ENCODE peak calls at places on chromosomes 7 and 10, in six cellular contexts. I is ovary, Y is Panc1, G is heart left ventricle, M is K562, J is body of pancreas. F is an unnamed sample. For H3K4me1, the result is how much of the 10 kb centered on the place peaks cover.

GRCh38 chr10:90224791-90225566 is 523.6 kb downstream of the KIF20B start:
- DNase-seq in I (no peak), Y (no peak), G (no peak), M (no peak), J (no peak), F (no peak)

GRCh38 chr10:86599729-86600128 is 54.6 kb upstream of the OPN4 start:
- DNase-seq in I (no peak), Y (no peak), G (no peak), M (peak), J (no peak), F (no peak)

GRCh38 chr7:117830422-117830954 is 42.8 kb downstream of the CTTNBP2 start:
- DNase-seq in I (no peak), Y (no peak), G (no peak), M (no peak), J (peak), F (no peak)

GRCh38 chr10:99983280-99983988 is 26.3 kb downstream of the DNMBP start:
- DNase-seq in I (peak), Y (no peak), G (no peak), M (peak), J (no peak), F (no peak)

GRCh38 chr7:41190615-41191014 is 512.3 kb downstream of the INHBA start:
- DNase-seq in I (no peak), Y (no peak), G (no peak), M (no peak), J (no peak), F (no peak)

GRCh38 chr7:5187605-5188004 is 2.4 kb upstream of the WIPI2 start:
- DNase-seq in I (no peak), Y (no peak), G (no peak), M (no peak), J (no peak), F (no peak)

GRCh38 chr10:59126277-59126676 is 50.2 kb upstream of the PHYHIPL start:
- DNase-seq in I (no peak), Y (no peak), G (no peak), M (no peak), J (no peak), F (no peak)

GRCh38 chr10:131746785-131747184 is 154.0 kb upstream of the PPP2R2D start:
- DNase-seq in I (no peak), Y (no peak), G (no peak), M (peak), J (no peak), F (no peak)

GRCh38 chr7:38962028-38962427 is 15.7 kb upstream of the POU6F2 start:
- DNase-seq in I (no peak), Y (no peak), G (no peak), M (no peak), J (no peak), F (no peak)

GRCh38 chr7:130486963-130487324 is 4.9 kb upstream of the MEST start:
- DNase-seq in I (no peak), Y (no peak), G (no peak), M (no peak), J (no peak), F (no peak)

GRCh38 chr7:88586219-88586618 is 173.3 kb upstream of the ZNF804B start:
- DNase-seq in I (no peak), Y (no peak), G (no peak), M (peak), J (no peak), F (no peak)

GRCh38 chr10:27944005-27944404 is 54.9 kb downstream of the ODAD2 start:
- DNase-seq in I (no peak), Y (no peak), G (no peak), M (no peak), J (no peak), F (no peak)

GRCh38 chr7:4270941-4271715 is 411.0 kb upstream of the FOXK1 start:
- DNase-seq in I (no peak), Y (no peak), G (no peak), M (no peak), J (no peak), F (no peak)

GRCh38 chr7:132575336-132575986 is 809 bp downstream of the PLXNA4 start:
- DNase-seq in I (peak), Y (no peak), G (peak), M (peak), J (peak), F (no peak)

GRCh38 chr10:96636546-96636945 is 49.7 kb upstream of the TM9SF3 start:
- DNase-seq in I (no peak), Y (no peak), G (no peak), M (no peak), J (no peak), F (no peak)

GRCh38 chr7:134429481-134429880 is 29.4 kb downstream of the AKR1B1 start:
- DNase-seq in I (no peak), Y (no peak), G (no peak), M (no peak), J (no peak), F (no peak)

GRCh38 chr7:103805376-103805775 is 184.1 kb downstream of the RELN start:
- DNase-seq in I (no peak), Y (no peak), G (no peak), M (no peak), J (no peak), F (no peak)

GRCh38 chr7:121266307-121266894 is 62.4 kb upstream of the WNT16 start:
- DNase-seq in I (no peak), Y (no peak), G (no peak), M (no peak), J (no peak), F (no peak)

GRCh38 chr7:25579688-25580075 is 351.4 kb upstream of the NPVF start:
- DNase-seq in I (no peak), Y (no peak), G (no peak), M (no peak), J (no peak), F (no peak)

GRCh38 chr7:126768836-126769235 is 483.9 kb downstream of the GRM8 start:
- DNase-seq in I (no peak), Y (no peak), G (no peak), M (no peak), J (no peak), F (no peak)

GRCh38 chr7:108167460-108167859 is 37.3 kb upstream of the LAMB4 start:
- DNase-seq in I (no peak), Y (no peak), G (no peak), M (no peak), J (no peak), F (no peak)

GRCh38 chr7:16651391-16652254 is 5.6 kb downstream of the BZW2 start:
- DNase-seq in I (no peak), Y (no peak), G (no peak), M (no peak), J (no peak), F (no peak)

GRCh38 chr7:16650266-16650665 is 4.3 kb downstream of the BZW2 start:
- DNase-seq in I (no peak), Y (no peak), G (no peak), M (no peak), J (no peak), F (no peak)

GRCh38 chr7:16649196-16649595 is 3.2 kb downstream of the BZW2 start:
- DNase-seq in I (no peak), Y (no peak), G (no peak), M (no peak), J (no peak), F (no peak)

GRCh38 chr7:16652888-16653287 is 6.9 kb downstream of the BZW2 start:
- DNase-seq in I (no peak), Y (no peak), G (no peak), M (no peak), J (peak), F (peak)

DNA sequence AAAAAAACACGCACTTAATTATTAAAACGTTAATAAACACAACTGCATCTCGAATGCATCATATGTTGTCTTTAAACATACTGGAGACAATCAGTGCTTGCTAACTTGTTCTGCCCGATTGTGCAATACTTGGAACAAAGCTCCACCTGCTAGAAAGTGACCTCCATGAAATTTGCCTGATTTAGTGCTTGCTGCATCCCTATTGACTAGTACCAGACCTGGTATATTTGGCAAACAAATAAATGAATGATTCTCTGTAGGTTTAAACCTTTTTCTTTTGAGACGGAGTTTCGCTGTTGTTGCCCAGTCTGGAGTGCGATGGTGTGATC is 6.2 kb downstream of the BZW2 start:
- DNase-seq in I (no peak), Y (no peak), G (no peak), M (no peak), J (no peak), F (no peak)
- H3K4me1 ChIP-seq in I (under half), Y (under half), G (under half), M (half or more), J (under half), F (under half)

GRCh38 chr10:55631071-55631654 is 729.9 kb downstream of the ZWINT start:
- DNase-seq in I (peak), Y (no peak), G (peak), M (peak), J (peak), F (peak)

GRCh38 chr10:55630491-55631056 is 730.5 kb downstream of the ZWINT start:
- DNase-seq in I (no peak), Y (no peak), G (no peak), M (no peak), J (no peak), F (no peak)

GRCh38 chr10:55628260-55628701 is 732.8 kb downstream of the ZWINT start:
- DNase-seq in I (no peak), Y (no peak), G (peak), M (no peak), J (no peak), F (no peak)

GRCh38 chr10:55627526-55628170 is 733.4 kb downstream of the ZWINT start:
- DNase-seq in I (no peak), Y (no peak), G (peak), M (no peak), J (no peak), F (no peak)

DNA sequence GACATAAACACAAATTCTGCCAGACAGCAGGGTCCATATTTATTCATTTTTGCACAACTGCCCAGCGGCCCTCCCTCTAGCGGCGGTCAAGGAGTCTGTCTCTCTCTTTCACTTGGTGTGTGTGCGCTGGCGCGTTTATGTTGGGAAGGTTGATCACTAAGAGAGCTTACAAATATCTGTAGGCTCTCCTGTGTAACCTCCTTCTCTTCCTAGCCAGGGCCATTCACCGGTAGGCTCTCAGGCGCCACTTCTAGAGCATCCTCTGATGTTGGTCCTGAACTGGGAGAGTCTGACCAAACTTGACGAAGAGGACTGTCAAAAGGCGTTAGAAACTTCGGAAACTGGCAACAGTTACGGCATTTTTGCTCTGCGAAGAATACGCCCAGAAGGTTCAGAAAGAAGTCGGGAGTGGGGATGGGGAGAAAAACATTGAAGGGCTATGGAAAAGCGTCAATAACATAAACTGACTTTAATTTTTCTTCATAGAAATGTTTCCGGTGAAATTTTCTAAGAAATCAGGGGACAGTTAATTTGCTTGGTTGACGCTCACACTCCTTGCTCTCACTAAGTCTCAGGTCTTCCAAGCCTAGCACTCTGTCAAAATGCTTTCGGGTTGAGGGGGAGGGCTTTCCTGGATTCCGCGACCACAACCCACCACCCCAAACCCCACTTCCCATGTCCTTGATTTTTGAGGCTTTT is 731.1 kb downstream of the ZWINT start:
- DNase-seq in I (no peak), Y (peak), G (no peak), M (peak), J (peak), F (no peak)
- TF ChIP-seq CTCF in I (no peak), Y (peak), G (peak), M (peak), J (peak), F (no peak)

GRCh38 chr7:22584179-22584578 is 84.2 kb upstream of the STEAP1B start:
- DNase-seq in I (no peak), Y (no peak), G (no peak), M (no peak), J (no peak), F (no peak)
- H3K27ac ChIP-seq in I (no peak), Y (no peak), G (peak), M (no peak), J (no peak), F (peak)

DNA sequence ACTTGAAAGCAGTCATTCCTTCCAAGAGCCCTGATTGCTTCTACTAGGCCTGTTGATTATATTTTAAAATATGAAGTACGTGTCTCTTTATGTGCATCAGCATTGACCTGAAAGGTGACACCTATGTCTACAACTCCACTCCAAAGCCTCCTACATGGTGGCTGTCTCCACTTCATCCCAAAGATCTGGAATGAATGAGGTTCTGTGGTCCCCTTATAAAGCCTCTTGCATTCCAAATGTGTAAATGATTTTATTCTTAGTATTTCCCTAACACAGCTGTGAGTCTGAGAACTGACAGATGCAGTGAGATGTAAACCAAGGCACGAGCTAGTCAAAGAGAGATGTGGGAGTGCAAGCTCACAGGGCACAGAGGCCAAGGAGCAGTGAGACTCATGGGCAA is 176.0 kb upstream of the SVIL start:
- DNase-seq in I (no peak), Y (no peak), G (no peak), M (no peak), J (no peak), F (no peak)
- H3K4me1 ChIP-seq in I (under half), Y (under half), G (under half), M (under half), J (under half), F (under half)

DNA sequence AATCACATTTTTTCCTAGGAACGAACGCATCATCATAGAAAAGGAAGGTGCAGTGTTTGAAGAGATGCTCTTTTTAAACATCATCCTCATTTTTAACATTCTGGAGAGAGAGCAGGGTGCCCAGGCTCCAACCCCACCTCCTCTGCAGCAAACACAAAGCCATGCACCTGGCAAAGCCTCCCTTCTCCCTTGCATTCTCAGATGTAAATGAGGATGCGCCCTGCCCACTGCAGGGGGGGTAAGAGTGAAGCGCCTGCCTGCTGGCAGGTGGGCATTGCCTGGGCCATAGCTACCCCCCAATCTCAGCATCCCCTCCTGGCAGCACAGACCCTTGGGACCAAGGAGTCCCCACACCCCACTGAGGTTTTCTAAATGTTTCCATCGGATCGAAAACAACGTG is 92.4 kb downstream of the PTPRN2 start:
- DNase-seq in I (no peak), Y (no peak), G (no peak), M (no peak), J (no peak), F (no peak)
- TF ChIP-seq CTCF in I (no peak), Y (no peak), G (no peak), M (no peak), J (no peak), F (no peak)

GRCh38 chr7:22447008-22447407 is 53.0 kb downstream of the STEAP1B start:
- DNase-seq in I (no peak), Y (no peak), G (no peak), M (no peak), J (no peak), F (no peak)

GRCh38 chr7:22444181-22444966 is 55.6 kb downstream of the STEAP1B start:
- DNase-seq in I (no peak), Y (no peak), G (no peak), M (no peak), J (peak), F (peak)

GRCh38 chr7:22445871-22446270 is 54.1 kb downstream of the STEAP1B start:
- DNase-seq in I (no peak), Y (no peak), G (no peak), M (no peak), J (no peak), F (no peak)

GRCh38 chr7:22443370-22444180 is 56.4 kb downstream of the STEAP1B start:
- DNase-seq in I (no peak), Y (no peak), G (no peak), M (peak), J (no peak), F (no peak)

GRCh38 chr7:22445140-22445722 is 54.8 kb downstream of the STEAP1B start:
- DNase-seq in I (peak), Y (no peak), G (peak), M (no peak), J (peak), F (peak)
- H3K27ac ChIP-seq in I (no peak), Y (no peak), G (peak), M (no peak), J (peak), F (peak)

DNA sequence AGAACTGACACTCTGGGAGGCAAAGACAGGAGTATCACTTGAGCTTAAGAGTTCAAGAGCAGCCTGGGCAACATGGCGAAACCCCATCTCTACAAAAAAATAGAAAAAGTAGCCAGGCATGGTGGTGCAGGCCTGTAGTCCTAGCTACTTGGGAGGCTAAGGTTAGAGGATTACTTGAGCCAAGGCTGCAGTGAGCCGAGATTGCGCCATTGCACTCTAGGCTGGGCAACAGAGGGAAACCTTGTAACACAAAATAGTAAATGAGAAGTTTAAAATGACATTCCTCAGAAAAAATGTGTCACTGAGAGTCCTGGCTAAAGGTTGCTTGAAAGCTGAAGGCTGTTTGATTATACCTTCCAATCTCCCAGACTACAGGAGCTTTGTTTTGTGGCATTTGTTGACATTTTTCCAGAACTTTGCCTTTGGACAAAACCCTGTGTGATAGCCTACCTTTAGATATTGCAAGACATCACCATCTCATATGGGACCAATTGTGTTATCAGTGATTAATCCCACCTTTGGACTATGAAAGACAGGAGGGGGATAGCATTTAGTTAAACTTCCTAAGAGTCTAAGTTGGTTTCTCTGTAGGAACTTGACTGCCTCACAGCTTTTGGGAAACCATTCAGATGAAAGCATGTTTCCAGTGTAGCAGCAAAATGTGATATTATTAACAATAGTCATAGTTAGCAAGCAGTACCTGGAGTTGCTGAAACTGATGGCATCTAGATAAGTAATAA is 5.3 kb downstream of the TNKS2 start:
- DNase-seq in I (no peak), Y (no peak), G (no peak), M (no peak), J (no peak), F (no peak)
- H3K4me1 ChIP-seq in I (under half), Y (under half), G (under half), M (under half), J (half or more), F (under half)

F was measured in lung.